ENCODE peak calls at places on chromosomes 12 and 14, in ten cellular contexts. L is astrocyte, B is GM23338, S is progenitor cell of endocrine pancreas, C is PC-9, M is heart left ventricle, N is esophagus squamous epithelium, F is dorsolateral prefrontal cortex, D is GM06990, E is AG04450. J is an unnamed sample.

GRCh38 chr12:18552829-18553228 is 185.0 kb downstream of the PLCZ1 start:
- DNase-seq in L (no peak), B (no peak), S (no peak), C (no peak), M (no peak), N (no peak), F (no peak), D (no peak), E (no peak), J (no peak)

GRCh38 chr12:810635-811415 is 58.4 kb downstream of the WNK1 start:
- DNase-seq in L (peak; percentile 11), B (no peak), S (no peak), C (no peak), M (no peak), N (no peak), F (no peak), D (peak; percentile 79), E (no peak), J (peak; percentile 52)

GRCh38 chr12:57242691-57243454 is 8.1 kb downstream of the STAC3 start:
- DNase-seq in L (no peak), B (peak; percentile 96), S (peak; percentile 88), C (peak; percentile 65), M (peak; percentile 49), N (no peak), F (no peak), D (peak; percentile 79), E (no peak), J (peak; percentile 62)

GRCh38 chr14:38209572-38210159 is 2.0 kb downstream of the SSTR1 start:
- DNase-seq in L (no peak), B (peak; percentile 33), S (no peak), C (no peak), M (no peak), N (no peak), F (no peak), D (no peak), E (no peak), J (no peak)

GRCh38 chr12:13127476-13127875 is 24.0 kb upstream of the GSG1 start:
- DNase-seq in L (no peak), B (no peak), S (no peak), C (no peak), M (no peak), N (no peak), F (no peak), D (no peak), E (no peak), J (no peak)

GRCh38 chr12:67077617-67078016 is 191.5 kb upstream of the CAND1 start:
- DNase-seq in L (peak; percentile 89), B (no peak), S (no peak), C (peak; percentile 71), M (no peak), N (no peak), F (no peak), D (no peak), E (no peak), J (no peak)

GRCh38 chr12:569803-570236 is 93.4 kb downstream of the NINJ2 start:
- DNase-seq in L (peak; percentile 61), B (peak; percentile 94), S (peak; percentile 95), C (peak; percentile 61), M (peak; percentile 89), N (no peak), F (peak; percentile 87), D (peak; percentile 76), E (peak; percentile 48), J (peak; percentile 95)

GRCh38 chr14:75274899-75275569 is 3.6 kb upstream of the FOS start:
- DNase-seq in L (no peak), B (no peak), S (no peak), C (no peak), M (peak; percentile 43), N (no peak), F (no peak), D (peak; percentile 31), E (no peak), J (peak; percentile 53)

GRCh38 chr14:81311128-81311527 is 89.0 kb downstream of the STON2 start:
- DNase-seq in L (no peak), B (no peak), S (no peak), C (no peak), M (no peak), N (no peak), F (no peak), D (no peak), E (no peak), J (no peak)

GRCh38 chr14:91138511-91139359 is 24.9 kb downstream of the DGLUCY start:
- DNase-seq in L (no peak), B (peak; percentile 80), S (no peak), C (no peak), M (no peak), N (no peak), F (no peak), D (no peak), E (no peak), J (peak; percentile 43)
- TF ChIP-seq CTCF in L (peak; percentile 21), B (peak; percentile 79), S (peak; percentile 41), C (peak; percentile 56), M (peak; percentile 55), N (peak; percentile 49), F (peak; percentile 37), D (peak; percentile 60), E (peak; percentile 54), J (peak; percentile 9)

GRCh38 chr12:41563044-41563443 is 374.9 kb downstream of the PDZRN4 start:
- DNase-seq in L (no peak), B (no peak), S (no peak), C (no peak), M (no peak), N (no peak), F (no peak), D (no peak), E (no peak), J (no peak)

GRCh38 chr12:41566703-41567102 is 378.6 kb downstream of the PDZRN4 start:
- DNase-seq in L (no peak), B (no peak), S (no peak), C (no peak), M (no peak), N (no peak), F (no peak), D (no peak), E (no peak), J (no peak)

DNA sequence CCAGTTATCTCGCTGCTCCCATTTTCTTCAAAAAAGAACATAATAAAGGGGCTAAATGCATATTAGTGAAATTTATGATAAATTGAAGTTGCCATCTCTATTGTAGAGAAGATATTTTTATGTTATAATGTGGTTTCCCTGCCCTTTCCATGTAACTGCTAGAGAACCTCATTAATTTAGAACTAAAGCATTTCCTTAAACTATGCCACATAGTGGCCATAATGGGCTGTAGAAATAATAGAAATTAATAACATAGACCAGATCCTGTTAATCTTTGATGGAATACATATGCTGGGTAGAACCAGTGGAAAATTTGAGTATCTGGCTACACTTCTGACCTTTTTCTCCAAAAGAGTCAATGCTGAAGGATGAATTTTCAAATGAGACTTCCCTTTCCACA is 376.7 kb downstream of the PDZRN4 start:
- DNase-seq in L (no peak), B (no peak), S (no peak), C (no peak), M (no peak), N (no peak), F (no peak), D (no peak), E (no peak), J (no peak)
- TF ChIP-seq CTCF in L (no peak), B (no peak), S (no peak), C (no peak), M (no peak), N (no peak), F (no peak), D (no peak), E (no peak), J (no peak)

GRCh38 chr12:121267822-121268221 is 28.7 kb downstream of the CAMKK2 start:
- DNase-seq in L (no peak), B (no peak), S (no peak), C (no peak), M (no peak), N (no peak), F (no peak), D (no peak), E (no peak), J (no peak)
- TF ChIP-seq CTCF in L (no peak), B (no peak), S (no peak), C (no peak), M (no peak), N (no peak), F (no peak), D (no peak), E (no peak), J (no peak)

GRCh38 chr12:118164798-118165486 is 29.0 kb downstream of the PEBP1 start:
- DNase-seq in L (no peak), B (peak; percentile 83), S (peak; percentile 24), C (no peak), M (no peak), N (no peak), F (no peak), D (no peak), E (no peak), J (no peak)
- TF ChIP-seq CTCF in L (peak; percentile 47), B (peak; percentile 85), S (peak; percentile 68), C (peak; percentile 78), M (peak; percentile 31), N (no peak), F (peak; percentile 47), D (peak; percentile 67), E (peak; percentile 66), J (peak; percentile 26)